ENCODE peak calls at places on chromosome 1, in seven cellular contexts. V, L, M, E, Z, R and J are unnamed samples.

GRCh38 chr1:185017338-185017737 is 28.0 kb upstream of the RNF2 start:
- DNase-seq in L (no peak), E (no peak), V (no peak), Z (peak; percentile 94), M (peak; percentile 64), R (peak; percentile 65), J (no peak)

GRCh38 chr1:171666114-171666769 is 13.8 kb upstream of the MYOC start:
- DNase-seq in Z (no peak), V (no peak), R (no peak), M (no peak), E (no peak), L (no peak), J (no peak)

GRCh38 chr1:216064643-216065042 is 358.6 kb downstream of the USH2A start:
- DNase-seq in V (no peak), Z (peak; percentile 66), M (no peak), R (no peak), E (no peak), L (no peak), J (no peak)

GRCh38 chr1:97190326-97190725 is 468.7 kb downstream of the PTBP2 start:
- DNase-seq in L (no peak), Z (peak; percentile 76), R (no peak), E (no peak), M (no peak), V (no peak), J (no peak)

GRCh38 chr1:29990304-29990703 is 733.1 kb downstream of the MATN1 start:
- DNase-seq in L (no peak), V (no peak), R (no peak), E (no peak), Z (no peak), M (no peak), J (no peak)

GRCh38 chr1:53516181-53516580 is 57.0 kb downstream of the DMRTB1 start:
- DNase-seq in L (no peak), R (no peak), Z (no peak), V (no peak), E (no peak), M (no peak), J (no peak)

GRCh38 chr1:117535776-117536175 is 70.1 kb upstream of the TENT5C start:
- DNase-seq in R (no peak), V (no peak), E (no peak), M (no peak), L (no peak), Z (no peak), J (no peak)

GRCh38 chr1:161733526-161733925 is 12.2 kb downstream of the FCRLB start:
- DNase-seq in Z (peak; percentile 93), E (no peak), L (no peak), R (peak; percentile 24), M (no peak), V (no peak), J (no peak)

GRCh38 chr1:247077234-247077633 is 1.4 kb downstream of the ZNF670 start:
- DNase-seq in V (no peak), R (no peak), E (no peak), L (no peak), Z (peak; percentile 22), M (no peak), J (no peak)

GRCh38 chr1:91569411-91570104 is 68.9 kb downstream of the CDC7 start:
- DNase-seq in Z (peak; percentile 93), R (peak; percentile 46), L (peak; percentile 31), M (peak; percentile 24), E (no peak), V (no peak), J (no peak)

GRCh38 chr1:213982814-213983588 is 4.8 kb upstream of the PROX1 start:
- DNase-seq in M (no peak), L (peak; percentile 48), Z (no peak), E (no peak), R (no peak), V (no peak), J (peak; percentile 86)

GRCh38 chr1:207318072-207318619 is 3.3 kb upstream of the CD55 start:
- DNase-seq in M (no peak), V (no peak), Z (no peak), R (no peak), L (no peak), E (no peak), J (no peak)

GRCh38 chr1:207321790-207322530 is 482 bp downstream of the CD55 start:
- DNase-seq in Z (no peak), M (no peak), L (no peak), V (no peak), E (no peak), R (peak; percentile 38), J (no peak)

GRCh38 chr1:207323425-207323976 is 2.0 kb downstream of the CD55 start:
- DNase-seq in E (no peak), V (no peak), L (no peak), Z (no peak), R (no peak), M (no peak), J (no peak)

GRCh38 chr1:207319207-207319606 is 2.3 kb upstream of the CD55 start:
- DNase-seq in V (no peak), E (no peak), Z (no peak), R (no peak), L (no peak), M (no peak), J (no peak)

DNA sequence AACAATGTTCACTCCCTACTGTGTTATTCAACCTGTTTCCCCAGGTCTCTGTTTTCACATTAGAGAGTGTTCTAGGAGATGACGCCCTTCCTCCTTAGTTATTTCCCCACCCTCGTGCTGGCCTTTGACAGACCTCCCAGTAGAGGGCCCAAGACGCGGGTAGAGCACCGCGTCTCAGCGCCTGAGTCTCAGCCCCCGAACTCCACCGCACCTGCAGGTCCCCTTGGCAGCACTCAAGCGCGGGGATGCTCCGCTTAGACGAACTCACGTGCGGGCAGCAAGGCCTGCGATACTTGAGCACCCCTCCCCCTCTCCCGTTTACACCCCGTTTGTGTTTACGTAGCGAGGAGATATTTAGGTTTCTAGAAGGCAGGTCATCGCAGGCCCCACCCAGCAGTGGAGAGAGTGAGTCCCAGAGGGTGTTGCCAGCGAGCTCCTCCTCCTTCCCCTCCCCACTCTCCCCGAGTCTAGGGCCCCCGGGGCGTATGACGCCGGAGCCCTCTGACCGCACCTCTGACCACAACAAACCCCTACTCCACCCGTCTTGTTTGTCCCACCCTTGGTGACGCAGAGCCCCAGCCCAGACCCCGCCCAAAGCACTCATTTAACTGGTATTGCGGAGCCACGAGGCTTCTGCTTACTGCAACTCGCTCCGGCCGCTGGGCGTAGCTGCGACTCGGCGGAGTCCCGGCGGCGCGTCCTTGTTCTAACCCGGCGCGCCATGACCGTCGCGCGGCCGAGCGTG is at the start of gene CD55:
- DNase-seq in Z (peak; percentile 86), V (peak; percentile 97), M (peak; percentile 99), L (peak; percentile 93), R (peak; percentile 99), E (peak; percentile 95), J (peak; percentile 99)
- TF ChIP-seq POLR2A in Z (peak; percentile 90), V (peak; percentile 97), M (peak; percentile 86), L (peak; percentile 93), R (peak; percentile 65), E (peak; percentile 90), J (peak; percentile 93)

GRCh38 chr1:104264506-104264905 is 514.8 kb downstream of the AMY1C start:
- DNase-seq in E (no peak), R (no peak), Z (no peak), L (no peak), V (no peak), M (no peak), J (no peak)

GRCh38 chr1:104265163-104265562 is 515.5 kb downstream of the AMY1C start:
- DNase-seq in M (no peak), V (no peak), E (no peak), R (no peak), L (no peak), Z (no peak), J (no peak)

GRCh38 chr1:104266612-104267011 is 516.9 kb downstream of the AMY1C start:
- DNase-seq in E (no peak), L (no peak), M (no peak), V (no peak), Z (no peak), R (no peak), J (no peak)
- H3K4me3 ChIP-seq in E (no peak overlapping the region), L (no peak overlapping the region), M (no peak overlapping the region), V (no peak overlapping the region), Z (no peak overlapping the region), R (no peak overlapping the region), J (no peak overlapping the region)

GRCh38 chr1:204405988-204406387 is 5.6 kb downstream of the PPP1R15B start:
- DNase-seq in E (no peak), V (no peak), Z (no peak), L (no peak), M (no peak), R (no peak), J (no peak)

GRCh38 chr1:204407314-204407971 is 4.2 kb downstream of the PPP1R15B start:
- DNase-seq in R (no peak), Z (no peak), V (no peak), L (no peak), M (no peak), E (no peak), J (no peak)

GRCh38 chr1:204408602-204409001 is 3.0 kb downstream of the PPP1R15B start:
- DNase-seq in Z (no peak), R (no peak), M (no peak), V (no peak), L (no peak), E (no peak), J (no peak)

GRCh38 chr1:204408074-204408507 is 3.5 kb downstream of the PPP1R15B start:
- DNase-seq in Z (peak; percentile 74), E (no peak), R (peak; percentile 46), L (peak; percentile 82), V (no peak), M (no peak), J (no peak)

DNA sequence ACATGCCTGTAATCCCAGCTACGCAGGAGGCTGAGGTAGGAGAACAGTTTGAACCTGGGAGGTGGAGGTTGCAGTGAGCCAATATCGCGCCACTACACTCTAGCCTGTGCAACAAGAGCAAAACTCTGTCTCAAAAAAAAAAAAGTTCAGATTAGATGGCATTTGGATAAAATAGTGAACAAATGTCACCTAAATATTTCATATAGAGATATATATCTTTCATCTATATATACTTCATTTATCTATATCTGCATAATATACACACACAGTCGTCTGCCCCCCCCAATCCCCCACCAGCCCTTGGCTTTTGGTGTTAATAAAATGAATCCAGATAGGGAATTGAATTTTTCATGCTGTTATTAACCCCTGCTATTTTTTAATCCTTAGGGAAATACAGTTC is 5.0 kb downstream of the PPP1R15B start:
- DNase-seq in V (no peak), M (no peak), Z (no peak), L (no peak), E (no peak), R (no peak), J (no peak)
- H3K4me1 ChIP-seq in V (no peaks in the 10 kb centered on the region), M (peaks cover 25% of the 10 kb centered on the region), Z (no peaks in the 10 kb centered on the region), L (peaks cover 26% of the 10 kb centered on the region), E (no peaks in the 10 kb centered on the region), R (peaks cover 31% of the 10 kb centered on the region), J (peaks cover 67% of the 10 kb centered on the region)

GRCh38 chr1:156922986-156923564 is 2.6 kb downstream of the LRRC71 start:
- DNase-seq in E (no peak), Z (no peak), V (no peak), L (no peak), M (no peak), R (no peak), J (no peak)

GRCh38 chr1:156924478-156925153 is 4.2 kb downstream of the LRRC71 start:
- DNase-seq in M (no peak), L (no peak), R (no peak), V (no peak), E (no peak), Z (no peak), J (no peak)

GRCh38 chr1:156921053-156921529 is 659 bp downstream of the LRRC71 start:
- DNase-seq in L (no peak), M (no peak), E (no peak), Z (no peak), R (no peak), V (no peak), J (no peak)

GRCh38 chr1:156923565-156924477 is 3.4 kb downstream of the LRRC71 start:
- DNase-seq in L (no peak), M (no peak), V (no peak), R (no peak), Z (no peak), E (no peak), J (no peak)

GRCh38 chr1:156920233-156921052 is at the start of gene LRRC71:
- DNase-seq in R (peak; percentile 79), L (peak; percentile 73), Z (peak; percentile 64), V (no peak), E (peak; percentile 85), M (peak; percentile 49), J (peak; percentile 87)
- TF ChIP-seq POLR2A in R (peak; percentile 20), L (no peak), Z (no peak), V (no peak), E (no peak), M (no peak), J (no peak)